ENCODE peak calls at places on chromosomes 3 and 15, in nine cellular contexts. U is PC-9; H is A673; Q is NCI-H1694 treated with DMSO at 0.1 percent for 48 hours; R is cortex of kidney; T is non-pigmented ciliary epithelial cell; V is activated naive CD8-positive, alpha-beta T cell treated with anti-CD3 and anti-CD28 coated beads for 36 hours; K is T-helper 1 cell; W is mesenchymal stem cell. O is an unnamed sample.

GRCh38 chr3:83523470-83524073 is 1435.2 kb upstream of the CADM2 start:
- DNase-seq in U (peak), H (peak), Q (peak), R (no peak), T (peak), V (peak), K (no peak), W (peak), O (peak)

GRCh38 chr3:114365909-114366308 is 72.1 kb downstream of the TIGIT start:
- DNase-seq in U (no peak), H (no peak), Q (no peak), R (no peak), T (no peak), V (no peak), K (no peak), W (no peak), O (no peak)

GRCh38 chr3:39146611-39147373 is 6.6 kb downstream of the CSRNP1 start:
- DNase-seq in U (peak), H (peak), Q (peak), R (no peak), T (peak), V (peak), K (peak), W (peak), O (peak)

GRCh38 chr3:25664066-25664809 is 469 bp downstream of the TOP2B start:
- DNase-seq in U (no peak), H (peak), Q (no peak), R (no peak), T (no peak), V (peak), K (peak), W (peak), O (peak)

GRCh38 chr15:96160800-96161199 is 169.7 kb upstream of the NR2F2 start:
- DNase-seq in U (no peak), H (no peak), Q (no peak), R (no peak), T (no peak), V (no peak), K (no peak), W (no peak), O (no peak)

GRCh38 chr3:138916824-138917223 is 30.1 kb downstream of the FOXL2 start:
- DNase-seq in U (peak), H (no peak), Q (no peak), R (no peak), T (no peak), V (no peak), K (no peak), W (no peak), O (no peak)

GRCh38 chr3:176714034-176714433 is 483.2 kb downstream of the TBL1XR1 start:
- DNase-seq in U (no peak), H (no peak), Q (no peak), R (no peak), T (no peak), V (no peak), K (no peak), W (no peak), O (no peak)

GRCh38 chr3:197482001-197482400 is 73.8 kb downstream of the BDH1 start:
- DNase-seq in U (no peak), H (peak), Q (no peak), R (no peak), T (no peak), V (no peak), K (no peak), W (peak), O (no peak)

GRCh38 chr3:119494597-119494996 is 3.8 kb upstream of the TIMMDC1 start:
- DNase-seq in U (no peak), H (no peak), Q (no peak), R (no peak), T (no peak), V (no peak), K (no peak), W (no peak), O (no peak)

GRCh38 chr15:95868970-95869369 is 461.5 kb upstream of the NR2F2 start:
- DNase-seq in U (no peak), H (no peak), Q (no peak), R (no peak), T (no peak), V (no peak), K (no peak), W (no peak), O (no peak)

GRCh38 chr3:47047673-47048072 is 68.2 kb downstream of the NBEAL2 start:
- DNase-seq in U (no peak), H (no peak), Q (no peak), R (no peak), T (no peak), V (no peak), K (no peak), W (no peak), O (no peak)

GRCh38 chr3:58696093-58696492 is 29.5 kb upstream of the FAM3D start:
- DNase-seq in U (no peak), H (no peak), Q (no peak), R (no peak), T (no peak), V (no peak), K (no peak), W (no peak), O (no peak)

GRCh38 chr15:74024687-74025086 is 30.2 kb downstream of the PML start:
- DNase-seq in U (no peak), H (no peak), Q (no peak), R (no peak), T (no peak), V (no peak), K (no peak), W (no peak), O (no peak)